ENCODE peak calls at places on chromosome 17, in eight cellular contexts. L is IMR-90, H is A549, A is GM12864, G is GM23338, I is Caco-2, X is AG04449, C is astrocyte of the cerebellum. D is an unnamed sample.

GRCh38 chr17:78337244-78338109 is 22.4 kb downstream of the SOCS3 start:
- DNase-seq in L (peak), I (no peak), H (peak), X (no peak), C (no peak), G (no peak), A (peak), D (no peak)

GRCh38 chr17:61248399-61248798 is 151.2 kb upstream of the TBX2 start:
- DNase-seq in C (no peak), I (peak), G (no peak), X (no peak), H (no peak), A (no peak), L (peak), D (no peak)

GRCh38 chr17:50123649-50124349 is 6.2 kb downstream of the SAMD14 start:
- DNase-seq in A (no peak), H (no peak), X (no peak), L (peak), C (peak), G (peak), I (peak), D (no peak)

GRCh38 chr17:77594416-77595209 is 363.9 kb upstream of the TNRC6C start:
- DNase-seq in I (no peak), G (no peak), H (no peak), X (no peak), L (no peak), A (no peak), C (no peak), D (no peak)

GRCh38 chr17:38982858-38983746 is 15.9 kb upstream of the FBXO47 start:
- DNase-seq in H (peak), I (peak), A (peak), L (peak), X (no peak), C (peak), G (peak), D (no peak)

GRCh38 chr17:7047566-7047965 is 3.7 kb upstream of the SLC16A11 start:
- DNase-seq in H (no peak), L (no peak), A (no peak), I (no peak), C (no peak), G (no peak), X (no peak), D (no peak)

GRCh38 chr17:49715717-49716279 is 8.0 kb upstream of the SLC35B1 start:
- DNase-seq in X (no peak), I (no peak), C (no peak), H (no peak), L (no peak), G (no peak), A (no peak), D (no peak)

GRCh38 chr17:31061678-31062077 is 33.1 kb upstream of the NF1 start:
- DNase-seq in L (no peak), H (no peak), C (no peak), I (no peak), A (no peak), X (no peak), G (peak), D (no peak)

GRCh38 chr17:37659887-37660286 is 16.6 kb upstream of the DDX52 start:
- DNase-seq in C (no peak), X (no peak), L (no peak), H (no peak), I (no peak), A (no peak), G (peak), D (no peak)

GRCh38 chr17:49952209-49952911 is 16.6 kb upstream of the DLX4 start:
- DNase-seq in A (peak), I (peak), C (peak), L (peak), X (no peak), H (peak), G (peak), D (peak)

GRCh38 chr17:3666516-3666915 is 1.9 kb downstream of the TAX1BP3 start:
- DNase-seq in L (no peak), X (no peak), A (no peak), I (no peak), H (no peak), C (no peak), G (no peak), D (no peak)

GRCh38 chr17:3669085-3669347 is 404 bp downstream of the EMC6 start:
- DNase-seq in G (no peak), L (no peak), A (no peak), H (no peak), I (no peak), X (no peak), C (no peak), D (no peak)

GRCh38 chr17:3668279-3669084 is at the start of the genes EMC6 and TAX1BP3:
- DNase-seq in I (peak), A (peak), L (peak), X (peak), H (peak), G (peak), C (peak), D (peak)

GRCh38 chr17:3665834-3666233 is 2.5 kb downstream of the TAX1BP3 start:
- DNase-seq in A (no peak), I (no peak), L (no peak), X (no peak), G (no peak), C (no peak), H (no peak), D (no peak)

DNA sequence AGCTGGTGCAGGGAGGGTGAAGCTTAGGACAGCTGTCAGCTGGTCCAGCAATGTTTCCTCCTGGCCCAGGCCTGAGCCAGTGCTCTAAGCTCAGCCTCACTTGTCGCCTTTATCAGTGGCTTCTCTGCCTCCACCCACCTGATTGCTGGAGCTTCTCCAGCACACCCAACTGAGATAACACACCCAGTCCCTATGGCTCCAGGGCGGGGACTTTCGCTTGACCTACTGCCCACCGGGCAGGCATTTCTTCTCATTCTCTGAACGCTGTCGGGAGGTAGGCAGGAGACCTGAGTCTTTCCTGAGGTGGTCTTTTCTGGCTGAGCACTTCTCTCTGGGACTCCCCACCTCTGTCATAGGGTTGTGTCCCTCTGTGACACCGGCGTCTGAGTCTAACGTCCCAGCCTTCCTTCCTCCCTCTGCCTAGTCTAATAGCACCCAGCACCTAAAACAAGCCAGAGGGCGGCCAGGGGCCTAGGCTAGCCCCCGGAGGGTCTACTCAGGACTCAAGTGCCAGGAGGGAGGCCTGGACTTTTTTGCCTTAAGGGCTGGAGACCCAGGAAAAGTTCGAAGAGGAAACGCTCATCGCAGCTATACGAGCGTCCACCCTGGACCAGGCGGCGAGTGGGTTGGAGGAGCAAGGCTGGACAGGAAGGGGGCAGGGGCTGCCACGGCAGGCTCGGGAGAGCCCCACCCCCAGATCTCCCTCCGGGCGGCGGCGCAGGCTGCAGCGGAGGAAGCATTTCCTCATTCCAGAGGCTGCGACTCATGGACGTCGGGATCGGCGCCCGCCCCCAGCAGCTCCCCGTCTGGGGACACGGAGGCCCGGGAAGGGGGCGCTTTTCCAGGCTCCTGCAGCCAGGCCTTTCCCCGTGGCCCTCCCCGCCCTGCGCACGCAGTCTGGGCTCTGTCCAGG is 756 bp downstream of the TAX1BP3 start:
- DNase-seq in X (peak), H (peak), C (peak), A (no peak), I (peak), L (peak), G (peak), D (peak)
- TF ChIP-seq CTCF in X (no peak), H (peak), C (no peak), A (no peak), I (no peak), L (no peak), G (peak), D (peak)

DNA sequence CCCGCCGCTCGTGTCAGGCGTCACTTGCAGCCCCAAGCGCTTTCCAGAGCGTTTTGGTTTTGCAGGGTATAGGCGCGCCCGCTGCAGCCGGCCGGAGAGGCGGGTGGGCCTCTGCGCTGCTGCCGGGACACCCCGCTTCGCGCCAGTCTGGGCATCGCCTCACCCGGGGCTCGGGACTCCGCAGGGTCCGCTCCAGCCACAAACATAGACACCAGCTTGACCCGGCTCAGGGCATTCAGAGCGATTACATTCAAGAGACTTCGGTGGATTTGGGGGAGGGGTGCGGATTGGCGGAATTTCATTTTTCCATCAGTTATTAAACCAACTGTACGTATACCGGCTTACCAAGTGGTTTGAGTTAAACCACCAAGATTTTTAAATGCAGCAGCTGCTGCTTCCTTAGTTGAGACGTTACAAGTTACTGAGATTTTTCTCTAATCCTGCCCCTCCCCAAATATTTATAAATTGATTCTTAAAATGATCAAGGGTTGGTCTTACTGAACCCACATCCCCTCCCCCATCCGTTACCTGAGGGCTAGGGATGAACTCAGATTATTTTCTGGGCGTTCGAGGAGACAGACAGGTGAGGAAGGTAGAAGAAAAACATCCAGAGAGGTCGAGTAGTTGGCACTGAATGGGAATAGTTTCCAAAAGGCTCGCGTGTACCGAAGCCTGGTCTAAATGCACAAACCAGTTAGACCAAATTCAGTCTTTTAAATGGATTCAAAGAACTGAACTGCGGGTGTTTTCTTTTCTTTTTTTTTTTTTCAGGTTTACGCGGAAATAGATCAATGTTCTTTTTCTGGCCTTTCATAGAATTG is 1.5 kb downstream of the CRHR1 start:
- DNase-seq in L (no peak), I (no peak), A (no peak), G (peak), X (no peak), C (no peak), H (no peak), D (no peak)
- H3K4me3 ChIP-seq in L (no peak), I (peak), A (no peak), G (peak), X (no peak), C (no peak), H (peak), D (no peak)

DNA sequence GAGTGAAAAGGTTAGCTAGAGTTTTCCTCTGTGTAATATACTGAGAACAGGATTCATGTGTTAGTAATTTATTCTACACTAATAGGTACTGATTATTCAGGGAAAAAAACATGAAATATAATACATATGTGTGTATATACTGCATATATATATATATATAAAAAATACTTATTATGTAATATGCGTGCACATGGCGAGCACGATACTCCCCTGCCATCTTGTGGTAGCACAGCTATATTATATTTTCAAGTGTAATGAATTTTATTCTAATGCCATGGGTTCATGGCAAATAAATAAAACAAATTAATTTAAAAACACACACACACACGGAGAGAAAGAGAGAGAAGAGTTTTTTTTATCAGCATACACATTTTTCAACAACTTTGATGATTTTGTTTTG is 460.6 kb downstream of the KCNJ2 start:
- DNase-seq in L (peak), X (no peak), A (no peak), I (no peak), G (no peak), H (peak), C (no peak), D (no peak)
- TF ChIP-seq CTCF in L (peak), X (no peak), A (peak), I (no peak), G (peak), H (peak), C (peak), D (peak)

GRCh38 chr17:79779088-79779529 is 1.2 kb downstream of the CBX2 start:
- DNase-seq in G (no peak), X (no peak), A (no peak), C (no peak), I (no peak), H (no peak), L (no peak), D (no peak)

GRCh38 chr17:79781012-79781665 is 3.2 kb downstream of the CBX2 start:
- DNase-seq in C (no peak), X (no peak), G (no peak), H (no peak), L (no peak), I (no peak), A (no peak), D (no peak)

GRCh38 chr17:79777844-79778503 is at the start of gene CBX2:
- DNase-seq in I (peak), X (no peak), G (peak), A (no peak), C (no peak), H (peak), L (peak), D (no peak)

GRCh38 chr17:79778504-79779087 is 648 bp downstream of the CBX2 start:
- DNase-seq in H (no peak), G (peak), I (no peak), A (no peak), X (no peak), L (no peak), C (no peak), D (no peak)

DNA sequence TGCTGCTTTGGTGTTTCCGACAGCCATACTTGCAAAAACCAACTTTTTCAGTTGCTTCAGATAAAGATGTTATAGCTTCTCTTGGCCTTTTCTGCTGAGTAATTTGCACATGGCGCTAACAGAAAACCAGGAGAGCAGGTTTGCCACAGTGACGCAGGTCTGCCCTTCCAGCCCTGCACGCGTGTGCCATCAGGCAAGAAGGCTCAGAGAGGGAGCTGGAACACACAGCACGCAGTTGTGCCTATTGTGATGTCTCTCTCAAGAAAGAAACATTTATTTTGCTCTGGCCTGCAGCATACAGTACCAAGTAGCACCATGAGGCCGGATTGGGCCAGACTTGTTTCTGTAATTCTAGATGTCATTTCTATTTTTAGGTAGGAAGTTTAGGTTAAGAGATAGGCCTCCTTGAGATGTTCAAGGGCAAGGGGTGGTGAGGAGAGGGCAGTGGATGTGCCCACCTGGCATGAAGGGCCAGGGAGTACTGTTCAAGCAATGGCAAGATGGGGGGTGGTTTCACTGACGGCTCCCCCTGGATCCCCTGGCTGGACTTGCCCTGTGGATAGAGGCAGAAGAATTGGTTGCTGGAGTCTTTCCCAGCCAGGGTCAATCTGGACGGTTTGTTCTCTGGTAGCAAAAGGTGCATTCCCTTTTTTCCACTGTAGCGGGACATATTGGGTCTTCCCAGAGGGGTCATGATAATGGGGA is 1.9 kb downstream of the CBX2 start:
- DNase-seq in L (no peak), I (no peak), G (no peak), X (no peak), C (no peak), H (no peak), A (no peak), D (no peak)
- H3K4me3 ChIP-seq in L (no peak), I (peak), G (peak), X (no peak), C (no peak), H (no peak), A (no peak), D (no peak)

GRCh38 chr17:74780443-74781238 is 4.5 kb upstream of the NAT9 start:
- DNase-seq in H (peak), A (peak), L (no peak), I (peak), C (no peak), X (no peak), G (peak), D (no peak)
- TF ChIP-seq CTCF in H (peak), A (peak), L (peak), I (peak), C (peak), X (peak), G (peak), D (peak)

GRCh38 chr17:64938290-64938689 is 19.0 kb upstream of the LRRC37A3 start:
- DNase-seq in G (no peak), A (no peak), C (no peak), I (no peak), L (no peak), H (no peak), X (no peak), D (no peak)

GRCh38 chr17:64941045-64941444 is 21.8 kb upstream of the LRRC37A3 start:
- DNase-seq in I (no peak), C (no peak), L (no peak), H (no peak), X (no peak), A (no peak), G (no peak), D (no peak)

GRCh38 chr17:64940055-64940454 is 20.8 kb upstream of the LRRC37A3 start:
- DNase-seq in A (no peak), G (no peak), L (no peak), X (no peak), H (no peak), I (no peak), C (no peak), D (no peak)

GRCh38 chr17:64938925-64939474 is 19.7 kb upstream of the LRRC37A3 start:
- DNase-seq in A (no peak), X (no peak), G (peak), I (no peak), L (peak), H (peak), C (no peak), D (no peak)

GRCh38 chr17:64941761-64942160 is 22.5 kb upstream of the LRRC37A3 start:
- DNase-seq in I (no peak), L (no peak), G (no peak), H (no peak), C (no peak), A (no peak), X (no peak), D (no peak)
- H3K4me3 ChIP-seq in I (no peak), L (no peak), G (no peak), H (no peak), C (no peak), A (no peak), X (no peak), D (no peak)

GRCh38 chr17:28901866-28902818 is 737 bp downstream of the DHRS13 start:
- DNase-seq in H (peak), X (no peak), I (peak), G (peak), L (no peak), A (no peak), C (no peak), D (no peak)
- TF ChIP-seq CTCF in H (no peak), X (peak), I (no peak), G (no peak), L (no peak), A (no peak), C (no peak), D (no peak)

GRCh38 chr17:76138234-76138895 is 2.7 kb downstream of the FOXJ1 start:
- DNase-seq in C (no peak), I (peak), H (peak), A (no peak), G (peak), L (no peak), X (no peak), D (no peak)

GRCh38 chr17:76140661-76141211 is 309 bp downstream of the FOXJ1 start:
- DNase-seq in X (no peak), H (no peak), L (no peak), C (no peak), A (no peak), G (peak), I (no peak), D (no peak)

GRCh38 chr17:76139801-76140660 is 1.0 kb downstream of the FOXJ1 start:
- DNase-seq in X (no peak), L (no peak), C (no peak), H (no peak), I (no peak), G (peak), A (no peak), D (no peak)

GRCh38 chr17:76138896-76139248 is 2.2 kb downstream of the FOXJ1 start:
- DNase-seq in H (no peak), A (no peak), I (no peak), X (no peak), L (no peak), C (no peak), G (peak), D (no peak)

GRCh38 chr17:76139261-76139752 is 1.7 kb downstream of the FOXJ1 start:
- DNase-seq in H (no peak), X (no peak), L (no peak), I (no peak), G (peak), C (no peak), A (no peak), D (no peak)
- H3K4me3 ChIP-seq in H (no peak), X (no peak), L (no peak), I (no peak), G (peak), C (no peak), A (no peak), D (no peak)